ENCODE peak calls at places on chromosomes 3 and 15, in seven cellular contexts. J, A, O, S, B, G and Q are unnamed samples.

GRCh38 chr3:188037116-188037718 is 116.7 kb upstream of the LPP start:
- DNase-seq in J (no peak), A (peak; percentile 46), O (peak; percentile 61), S (peak; percentile 83), B (peak; percentile 36), G (no peak), Q (no peak)

GRCh38 chr3:58404396-58404795 is 29.2 kb downstream of the PDHB start:
- DNase-seq in J (no peak), A (no peak), O (no peak), S (no peak), B (no peak), G (no peak), Q (no peak)

GRCh38 chr15:83443076-83443847 is 3.9 kb upstream of the SH3GL3 start:
- DNase-seq in J (no peak), A (no peak), O (no peak), S (no peak), B (no peak), G (no peak), Q (no peak)

GRCh38 chr3:64463981-64464380 is 223.8 kb downstream of the ADAMTS9 start:
- DNase-seq in J (no peak), A (no peak), O (no peak), S (no peak), B (no peak), G (no peak), Q (no peak)

GRCh38 chr3:66622756-66623452 is 122.1 kb upstream of the LRIG1 start:
- DNase-seq in J (no peak), A (peak; percentile 29), O (no peak), S (no peak), B (no peak), G (no peak), Q (no peak)

GRCh38 chr15:50907866-50908208 is 646 bp upstream of the AP4E1 start:
- DNase-seq in J (no peak), A (peak; percentile 46), O (no peak), S (peak; percentile 44), B (peak; percentile 49), G (peak; percentile 65), Q (no peak)

GRCh38 chr3:126454799-126455198 is 20.9 kb downstream of the ZXDC start:
- DNase-seq in J (no peak), A (no peak), O (no peak), S (no peak), B (no peak), G (no peak), Q (no peak)

GRCh38 chr3:46492890-46493547 is 4.8 kb upstream of the RTP3 start:
- DNase-seq in J (no peak), A (no peak), O (no peak), S (no peak), B (no peak), G (no peak), Q (no peak)

GRCh38 chr15:45457215-45457614 is 65.3 kb downstream of the SLC30A4 start:
- DNase-seq in J (no peak), A (no peak), O (no peak), S (no peak), B (no peak), G (no peak), Q (no peak)

GRCh38 chr3:25573386-25574171 is 91.1 kb downstream of the TOP2B start:
- DNase-seq in J (no peak), A (no peak), O (no peak), S (no peak), B (no peak), G (no peak), Q (no peak)

DNA sequence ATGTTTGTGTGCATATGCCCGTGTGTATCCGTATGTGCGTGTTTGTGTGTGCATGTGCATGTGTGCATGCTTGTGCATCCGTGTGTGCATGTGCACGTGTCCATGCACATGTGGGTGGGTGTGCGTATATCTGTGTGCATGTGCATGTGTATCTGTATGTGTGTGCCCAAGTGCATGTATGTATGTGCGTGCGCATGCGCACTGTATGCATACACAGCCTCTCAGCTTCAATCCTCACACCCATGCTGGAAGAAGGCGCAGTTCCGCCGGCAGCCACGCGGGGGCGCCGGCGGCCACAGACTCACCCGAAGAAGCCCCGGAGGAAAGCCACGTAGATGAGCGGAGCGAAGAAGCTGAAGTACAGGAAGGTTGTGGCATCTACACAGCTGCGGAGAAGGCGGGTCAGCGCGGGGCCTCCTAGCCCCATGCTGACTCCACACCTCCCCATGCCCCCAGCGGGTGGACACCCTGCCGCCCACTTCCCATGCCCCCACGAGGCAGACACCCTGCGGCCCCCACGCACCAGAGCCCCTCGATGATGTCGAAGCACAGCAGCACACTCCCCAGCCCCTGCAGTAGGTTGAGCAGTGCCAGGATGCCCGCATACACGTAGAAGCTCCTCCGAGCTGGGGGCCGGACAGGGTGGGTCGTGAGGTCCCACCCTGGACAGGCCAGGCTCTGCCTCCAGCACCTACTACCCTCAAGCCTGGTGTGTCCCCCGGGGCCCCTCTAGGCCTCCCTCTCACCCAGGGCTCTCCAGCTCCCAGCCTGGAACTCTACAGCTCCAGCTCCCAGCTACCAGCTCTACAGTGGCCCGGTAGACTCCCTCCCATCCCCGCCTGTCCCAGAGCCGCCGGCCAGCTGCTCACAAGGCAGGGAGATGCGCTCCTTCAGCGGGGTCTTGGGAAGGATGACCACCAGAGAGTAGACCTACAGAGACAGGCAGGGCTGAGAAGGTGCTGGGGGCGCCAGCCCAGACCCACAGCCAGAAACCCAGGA is 15.4 kb downstream of the TPRA1 start:
- DNase-seq in J (peak; percentile 95), A (peak; percentile 90), O (peak; percentile 82), S (peak; percentile 46), B (peak; percentile 89), G (peak; percentile 84), Q (peak; percentile 45)
- TF ChIP-seq POLR2A in J (no peak), A (no peak), O (no peak), S (no peak), B (no peak), G (no peak), Q (no peak)

GRCh38 chr3:141876381-141876890 is at the start of gene ATP1B3:
- DNase-seq in J (peak; percentile 97), A (peak; percentile 93), O (peak; percentile 87), S (peak; percentile 60), B (peak; percentile 88), G (peak; percentile 79), Q (peak; percentile 30)
- TF ChIP-seq CTCF in J (no peak), A (no peak), O (no peak), S (no peak), B (no peak), G (no peak), Q (no peak)

GRCh38 chr3:29410200-29410599 is 129.3 kb downstream of the RBMS3 start:
- DNase-seq in J (no peak), A (no peak), O (no peak), S (no peak), B (no peak), G (no peak), Q (no peak)

GRCh38 chr3:29408676-29409075 is 127.8 kb downstream of the RBMS3 start:
- DNase-seq in J (no peak), A (no peak), O (no peak), S (no peak), B (no peak), G (no peak), Q (no peak)

GRCh38 chr3:29412117-29412516 is 131.2 kb downstream of the RBMS3 start:
- DNase-seq in J (no peak), A (no peak), O (no peak), S (no peak), B (no peak), G (no peak), Q (no peak)

GRCh38 chr3:29409409-29409808 is 128.5 kb downstream of the RBMS3 start:
- DNase-seq in J (no peak), A (no peak), O (no peak), S (no peak), B (no peak), G (no peak), Q (no peak)

GRCh38 chr3:29410660-29411405 is 130.0 kb downstream of the RBMS3 start:
- DNase-seq in J (no peak), A (no peak), O (no peak), S (no peak), B (no peak), G (no peak), Q (no peak)
- H3K4me3 ChIP-seq in J (no peak overlapping the region), A (no peak overlapping the region), O (no peak overlapping the region), S (no peak overlapping the region), B (no peak overlapping the region), G (no peak overlapping the region), Q (no peak overlapping the region)

DNA sequence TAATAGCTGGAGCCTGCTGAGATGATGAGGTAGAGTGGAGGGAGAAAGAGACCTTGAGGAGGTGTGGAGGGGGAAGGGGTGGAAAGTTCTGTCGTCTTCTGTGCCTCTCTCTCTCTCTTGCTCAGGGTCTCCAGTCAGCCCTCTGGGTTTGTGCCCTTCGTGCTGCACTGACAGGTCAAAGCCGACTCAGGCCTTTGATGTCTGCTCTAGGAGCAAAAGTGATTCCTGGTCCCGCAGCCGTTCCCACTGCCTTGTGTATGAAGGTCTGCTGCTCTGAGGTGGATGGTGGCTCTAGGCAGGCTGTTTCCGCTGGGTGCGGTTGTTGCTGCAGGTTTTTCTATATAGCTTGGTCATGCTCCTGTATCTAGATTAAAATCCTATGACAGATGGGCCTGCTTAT is 89.4 kb downstream of the IGF1R start:
- DNase-seq in J (no peak), A (no peak), O (no peak), S (peak; percentile 76), B (no peak), G (no peak), Q (no peak)
- TF ChIP-seq POLR2A in J (no peak), A (no peak), O (no peak), S (no peak), B (no peak), G (no peak), Q (no peak)

DNA sequence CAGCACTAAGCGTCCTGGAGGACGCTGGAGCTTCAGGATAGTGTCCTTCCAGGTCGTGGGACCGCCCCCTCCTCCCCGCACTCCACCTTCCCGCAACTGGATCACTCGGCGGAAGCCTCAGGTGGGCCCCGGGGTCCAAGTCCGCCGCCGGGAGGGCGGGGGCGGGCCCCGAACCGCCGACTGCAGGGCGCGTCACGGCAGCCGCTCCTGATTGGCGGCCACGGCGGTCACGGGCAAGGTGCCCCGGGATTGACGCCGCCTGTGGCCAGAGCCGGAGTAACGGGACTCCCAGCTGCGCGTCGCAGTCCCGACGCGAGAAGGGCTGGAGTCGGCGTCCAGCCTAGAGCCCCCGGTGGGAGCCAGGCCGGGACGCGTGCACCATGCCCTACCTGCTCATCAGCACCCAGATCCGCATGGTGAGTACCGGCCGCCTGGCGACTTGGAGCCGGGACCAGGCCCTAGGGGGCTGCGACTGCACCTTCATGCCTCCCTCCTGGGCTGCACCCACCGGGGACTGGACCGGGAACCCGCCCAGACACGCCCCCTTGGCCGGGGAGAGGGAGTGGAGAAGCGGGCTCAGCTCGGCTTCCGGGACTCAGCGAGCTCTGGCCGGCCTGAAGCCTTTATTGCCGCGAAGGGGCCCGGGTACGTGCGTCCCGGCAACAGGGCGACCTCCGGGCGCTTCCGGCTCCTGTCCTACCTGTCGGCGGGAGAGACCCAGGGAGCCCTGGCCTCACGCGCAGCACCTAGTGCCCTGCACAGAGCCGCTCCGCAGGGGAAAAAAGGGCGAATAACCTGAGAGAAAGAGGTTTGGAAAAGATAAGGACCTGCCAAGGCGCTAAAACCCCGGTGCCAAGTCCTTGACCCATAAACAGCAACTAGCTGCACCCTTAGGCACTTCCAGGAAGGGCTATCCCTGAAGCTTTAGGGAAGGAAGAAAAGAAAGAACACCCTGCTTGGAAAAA is at the start of gene GCHFR:
- DNase-seq in J (peak; percentile 93), A (peak; percentile 90), O (peak; percentile 90), S (peak; percentile 83), B (peak; percentile 82), G (peak; percentile 74), Q (no peak)
- TF ChIP-seq CTCF in J (no peak), A (peak; percentile 63), O (peak; percentile 57), S (peak; percentile 70), B (peak; percentile 36), G (peak; percentile 19), Q (no peak)

GRCh38 chr15:71664622-71665021 is 145.7 kb upstream of the NR2E3 start:
- DNase-seq in J (no peak), A (no peak), O (no peak), S (no peak), B (no peak), G (no peak), Q (no peak)
- H3K4me3 ChIP-seq in J (no peak overlapping the region), A (no peak overlapping the region), O (no peak overlapping the region), S (no peak overlapping the region), B (no peak overlapping the region), G (no peak overlapping the region), Q (no peak overlapping the region)